ENCODE peak calls at places on chromosomes 4 and X, in seven cellular contexts. L is IMR-90, Y is NT2/D1, O is left lung, Q is fibroblast of lung, C is tibial artery, A is psoas muscle. M is an unnamed sample.

GRCh38 chr4:17558941-17559708 is 17.9 kb upstream of the LAP3 start:
- DNase-seq in L (no peak), Y (no peak), O (no peak), Q (no peak), C (no peak), A (no peak), M (no peak)

GRCh38 chr4:145283909-145284308 is 103.5 kb upstream of the OTUD4 start:
- DNase-seq in L (no peak), Y (no peak), O (no peak), Q (no peak), C (no peak), A (no peak), M (no peak)

GRCh38 chr4:5845035-5845905 is 47.6 kb downstream of the CRMP1 start:
- DNase-seq in L (no peak), Y (no peak), O (no peak), Q (no peak), C (no peak), A (no peak), M (no peak)

GRCh38 chrX:19177710-19178109 is 55.4 kb upstream of the ADGRG2 start:
- DNase-seq in L (no peak), Y (no peak), O (no peak), Q (no peak), C (no peak), A (no peak), M (no peak)

GRCh38 chr4:162343967-162344366 is 180.2 kb upstream of the FSTL5 start:
- DNase-seq in L (no peak), Y (no peak), O (no peak), Q (no peak), C (no peak), A (no peak), M (no peak)

GRCh38 chr4:169142390-169142789 is 128.4 kb downstream of the SH3RF1 start:
- DNase-seq in L (peak; percentile 53), Y (no peak), O (no peak), Q (peak; percentile 41), C (no peak), A (no peak), M (no peak)

GRCh38 chr4:60805500-60806313 is 394.4 kb upstream of the ADGRL3 start:
- DNase-seq in L (peak; percentile 31), Y (peak; percentile 25), O (no peak), Q (peak; percentile 61), C (no peak), A (no peak), M (no peak)

GRCh38 chrX:10971176-10971575 is 140.0 kb upstream of the HCCS start:
- DNase-seq in L (no peak), Y (no peak), O (no peak), Q (peak; percentile 3), C (no peak), A (no peak), M (no peak)

GRCh38 chr4:84456157-84456556 is 42.9 kb downstream of the NKX6-1 start:
- DNase-seq in L (no peak), Y (no peak), O (no peak), Q (no peak), C (no peak), A (no peak), M (no peak)

GRCh38 chr4:674172-675035 is at the start of the genes ATP5ME and MYL5:
- DNase-seq in L (peak; percentile 95), Y (peak; percentile 95), O (peak; percentile 100), Q (peak; percentile 95), C (peak; percentile 95), A (peak; percentile 99), M (peak; percentile 99)

GRCh38 chrX:8731579-8732395 is at the start of gene ANOS1:
- DNase-seq in L (no peak), Y (peak; percentile 68), O (peak; percentile 85), Q (peak; percentile 11), C (no peak), A (peak; percentile 86), M (peak; percentile 84)

GRCh38 chr4:137443031-137443800 is 89.1 kb downstream of the PCDH18 start:
- DNase-seq in L (no peak), Y (no peak), O (no peak), Q (no peak), C (no peak), A (no peak), M (no peak)

GRCh38 chr4:165351359-165352130 is 24.1 kb downstream of the MSMO1 start:
- DNase-seq in L (no peak), Y (no peak), O (no peak), Q (no peak), C (no peak), A (no peak), M (no peak)

GRCh38 chrX:84363054-84363453 is 139.2 kb downstream of the HDX start:
- DNase-seq in L (no peak), Y (no peak), O (no peak), Q (peak; percentile 46), C (no peak), A (no peak), M (no peak)

GRCh38 chr4:56986952-56987351 is 8.3 kb downstream of the POLR2B start:
- DNase-seq in L (no peak), Y (no peak), O (no peak), Q (no peak), C (no peak), A (no peak), M (no peak)

GRCh38 chrX:68894513-68895338 is 65.9 kb downstream of the EFNB1 start:
- DNase-seq in L (peak; percentile 18), Y (peak; percentile 72), O (peak; percentile 83), Q (peak; percentile 47), C (peak; percentile 63), A (peak; percentile 79), M (peak; percentile 88)

GRCh38 chr4:70992354-70992753 is 1.1 kb upstream of the DCK start:
- DNase-seq in L (no peak), Y (no peak), O (no peak), Q (no peak), C (no peak), A (no peak), M (no peak)

GRCh38 chr4:70994069-70994366 is 569 bp downstream of the DCK start:
- DNase-seq in L (no peak), Y (no peak), O (peak; percentile 86), Q (no peak), C (no peak), A (no peak), M (peak; percentile 53)

GRCh38 chr4:70996014-70996353 is 2.5 kb downstream of the DCK start:
- DNase-seq in L (no peak), Y (no peak), O (no peak), Q (no peak), C (no peak), A (no peak), M (no peak)

GRCh38 chr4:70993181-70994068 is at the start of gene DCK:
- DNase-seq in L (peak; percentile 90), Y (peak; percentile 74), O (peak; percentile 99), Q (peak; percentile 91), C (peak; percentile 86), A (peak; percentile 96), M (peak; percentile 97)

GRCh38 chr4:70994387-70995099 is 1.1 kb downstream of the DCK start:
- DNase-seq in L (no peak), Y (no peak), O (no peak), Q (no peak), C (no peak), A (no peak), M (no peak)
- H3K4me1 ChIP-seq in L (peaks cover 5% of the 10 kb centered on the region), Y (no peaks in the 10 kb centered on the region), O (peaks cover 21% of the 10 kb centered on the region), Q (peaks cover 4% of the 10 kb centered on the region), C (no peaks in the 10 kb centered on the region), A (peaks cover 26% of the 10 kb centered on the region), M (no peaks in the 10 kb centered on the region)

GRCh38 chr4:1978741-1979476 is 29.9 kb downstream of the NELFA start:
- DNase-seq in L (no peak), Y (no peak), O (no peak), Q (no peak), C (no peak), A (peak; percentile 48), M (no peak)

GRCh38 chr4:1975880-1976279 is 32.9 kb downstream of the NELFA start:
- DNase-seq in L (no peak), Y (no peak), O (no peak), Q (no peak), C (no peak), A (peak; percentile 44), M (peak; percentile 21)

GRCh38 chr4:1979477-1980196 is 29.1 kb downstream of the NELFA start:
- DNase-seq in L (no peak), Y (no peak), O (no peak), Q (no peak), C (no peak), A (peak; percentile 25), M (no peak)

GRCh38 chr4:1976416-1977352 is 32.1 kb downstream of the NELFA start:
- DNase-seq in L (no peak), Y (no peak), O (no peak), Q (no peak), C (no peak), A (peak; percentile 39), M (peak; percentile 27)

DNA sequence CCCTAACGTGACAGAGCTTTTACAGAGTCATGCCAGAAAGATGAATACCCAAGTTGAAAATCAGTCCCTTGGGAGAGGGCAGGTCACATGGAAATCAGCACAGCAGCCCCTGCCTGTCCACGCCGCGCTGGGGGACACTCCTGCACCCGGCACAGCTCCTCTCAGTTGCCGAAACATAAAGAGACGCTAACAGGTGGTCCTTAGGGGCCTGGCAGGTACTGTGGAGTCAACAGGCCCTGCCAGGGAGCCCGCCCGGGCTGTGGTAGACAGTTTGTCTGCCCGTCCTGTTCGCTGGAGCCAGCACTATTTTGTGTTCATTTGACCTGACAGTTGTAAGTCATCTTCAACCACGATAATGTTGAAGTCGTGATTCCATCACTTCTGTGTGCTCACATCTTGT is 30.5 kb downstream of the NELFA start:
- DNase-seq in L (no peak), Y (no peak), O (no peak), Q (no peak), C (no peak), A (peak; percentile 24), M (no peak)
- H3K36me3 ChIP-seq in L (peaks cover 72% of the 10 kb centered on the region), Y (peaks cover 95% of the 10 kb centered on the region), O (no peaks in the 10 kb centered on the region), Q (peaks cover 51% of the 10 kb centered on the region), C (peaks cover 100% of the 10 kb centered on the region), A (no peaks in the 10 kb centered on the region), M (peaks cover 14% of the 10 kb centered on the region)

GRCh38 chr4:23888421-23889319 is 1.2 kb downstream of the PPARGC1A start:
- DNase-seq in L (peak; percentile 52), Y (no peak), O (no peak), Q (peak; percentile 69), C (no peak), A (no peak), M (no peak)

GRCh38 chr4:23890369-23891063 is 669 bp upstream of the PPARGC1A start:
- DNase-seq in L (no peak), Y (no peak), O (no peak), Q (peak; percentile 51), C (no peak), A (no peak), M (no peak)

GRCh38 chr4:23891064-23891421 is 1.2 kb upstream of the PPARGC1A start:
- DNase-seq in L (no peak), Y (no peak), O (no peak), Q (no peak), C (no peak), A (no peak), M (no peak)

GRCh38 chr4:23889368-23889767 is 479 bp downstream of the PPARGC1A start:
- DNase-seq in L (no peak), Y (no peak), O (no peak), Q (peak; percentile 51), C (no peak), A (no peak), M (no peak)

GRCh38 chr4:23889814-23890269 is at the start of gene PPARGC1A:
- DNase-seq in L (peak; percentile 50), Y (no peak), O (no peak), Q (peak; percentile 77), C (peak; percentile 66), A (peak; percentile 79), M (peak; percentile 56)
- H3K4me1 ChIP-seq in L (peaks cover 4% of the 10 kb centered on the region), Y (peaks cover 3% of the 10 kb centered on the region), O (no peaks in the 10 kb centered on the region), Q (peaks cover 3% of the 10 kb centered on the region), C (no peaks in the 10 kb centered on the region), A (no peaks in the 10 kb centered on the region), M (no peaks in the 10 kb centered on the region)

GRCh38 chr4:186699881-186700397 is 23.7 kb downstream of the FAT1 start:
- DNase-seq in L (no peak), Y (no peak), O (no peak), Q (no peak), C (peak; percentile 70), A (no peak), M (no peak)
- H3K36me3 ChIP-seq in L (peaks cover 45% of the 10 kb centered on the region), Y (peaks cover 42% of the 10 kb centered on the region), O (no peaks in the 10 kb centered on the region), Q (peaks cover 5% of the 10 kb centered on the region), C (no peaks in the 10 kb centered on the region), A (no peaks in the 10 kb centered on the region), M (no peaks in the 10 kb centered on the region)

M was measured in aorta.